ENCODE peak calls at places on chromosomes 7 and 10, in nine cellular contexts. J is stimulated activated CD4-positive, alpha-beta T cell treated with anti-CD3 and anti-CD28 coated beads, TNF-alpha, amount 100 ng/mL, for 4 hours; N is activated T-helper 1 cell treated with Interleukin-2 at 50 U/mL for 16 hours; X is prostate gland; H is T-helper 2 cell; G is activated CD4-positive, alpha-beta T cell treated with anti-CD3 and anti-CD28 coated beads, Interleukin-2, amount 10 ng/mL, durations not matched to agents 24 days and 14 days; W is hippocampal formation; P is activated CD8-positive, alpha-beta memory T cell treated with anti-CD3 and anti-CD28 coated beads for 1 hour; Z is activated CD4-positive, CD25-positive, alpha-beta regulatory T cell treated with anti-CD3 and anti-CD28 coated beads, Interleukin-2, amount 50 U/mL, for 72 hours. A is an unnamed sample.

GRCh38 chr10:128030498-128031072 is 95.6 kb downstream of the MKI67 start:
- DNase-seq in J (no peak), N (no peak), X (no peak), H (no peak), G (no peak), W (no peak), P (no peak), Z (no peak), A (no peak)

GRCh38 chr10:98664329-98665042 is 217.8 kb upstream of the HPS1 start:
- DNase-seq in J (no peak), N (no peak), X (no peak), H (peak), G (peak), W (no peak), P (no peak), Z (peak), A (no peak)

GRCh38 chr10:95906675-95907453 is 911 bp upstream of the CC2D2B start:
- DNase-seq in J (peak), N (no peak), X (peak), H (peak), G (peak), W (peak), P (no peak), Z (no peak), A (peak)

GRCh38 chr7:51141451-51141971 is 175.1 kb downstream of the COBL start:
- DNase-seq in J (no peak), N (no peak), X (no peak), H (peak), G (peak), W (peak), P (no peak), Z (no peak), A (no peak)

GRCh38 chr7:151730591-151730990 is 146.3 kb downstream of the PRKAG2 start:
- DNase-seq in J (no peak), N (no peak), X (no peak), H (no peak), G (no peak), W (no peak), P (no peak), Z (no peak), A (no peak)

GRCh38 chr10:43606323-43607198 is at the start of gene ZNF485:
- DNase-seq in J (peak), N (peak), X (peak), H (peak), G (peak), W (peak), P (peak), Z (peak), A (peak)

GRCh38 chr10:6208781-6209235 is 6.1 kb downstream of the PFKFB3 start:
- DNase-seq in J (no peak), N (no peak), X (no peak), H (no peak), G (no peak), W (no peak), P (no peak), Z (no peak), A (no peak)

GRCh38 chr7:90692396-90692795 is 96.3 kb downstream of the CDK14 start:
- DNase-seq in J (no peak), N (no peak), X (no peak), H (no peak), G (no peak), W (no peak), P (no peak), Z (no peak), A (no peak)

GRCh38 chr10:77799352-77799751 is 127.2 kb downstream of the DLG5 start:
- DNase-seq in J (no peak), N (no peak), X (no peak), H (peak), G (peak), W (no peak), P (no peak), Z (no peak), A (no peak)

GRCh38 chr10:99845837-99846382 is 63.5 kb downstream of the ABCC2 start:
- DNase-seq in J (peak), N (peak), X (peak), H (peak), G (peak), W (peak), P (no peak), Z (peak), A (peak)

GRCh38 chr10:68594405-68594804 is 34.3 kb downstream of the TET1 start:
- DNase-seq in J (no peak), N (no peak), X (no peak), H (no peak), G (no peak), W (no peak), P (no peak), Z (no peak), A (no peak)

GRCh38 chr7:106104861-106105260 is 7.3 kb downstream of the SYPL1 start:
- DNase-seq in J (no peak), N (no peak), X (no peak), H (no peak), G (peak), W (no peak), P (no peak), Z (no peak), A (no peak)

GRCh38 chr10:5575482-5576153 is 50.9 kb downstream of the CALML3 start:
- DNase-seq in J (no peak), N (no peak), X (no peak), H (no peak), G (no peak), W (peak), P (no peak), Z (no peak), A (no peak)

GRCh38 chr10:32943395-32943794 is 14.6 kb downstream of the ITGB1 start:
- DNase-seq in J (no peak), N (no peak), X (no peak), H (no peak), G (no peak), W (no peak), P (no peak), Z (no peak), A (no peak)

GRCh38 chr7:155835446-155836215 is 23.4 kb upstream of the SHH start:
- DNase-seq in J (no peak), N (no peak), X (no peak), H (no peak), G (no peak), W (no peak), P (no peak), Z (no peak), A (no peak)